ENCODE peak calls at places on chromosome 20, in seven cellular contexts. One of them, this sample, is unnamed.

GRCh38 chr20:38275815-38276550 is 15.4 kb upstream of the KIAA1755 start:
- DNase-seq in psoas muscle: no peak
- DNase-seq in HTR-8/SVneo: no peak
- DNase-seq in activated T-helper 1 cell treated with anti-CD3 and anti-CD28 coated beads, Interleukin-12 subunit alpha, Interleukin-12 subunit beta, Interleukin-2, Interleukin-4 antibody, amounts not matched to agents 30 ng/mL and 10 ng/mL and 1 ng/mL, durations not matched to agents 14 hours and 24 hours and 36 hours: no peak
- DNase-seq in iPS-NIHi11: no peak
- DNase-seq in EL: peak
- DNase-seq in hippocampal formation: no peak
- DNase-seq in this sample: no peak

GRCh38 chr20:46010491-46011405 is 2.0 kb downstream of the MMP9 start:
- DNase-seq in iPS-NIHi11: no peak
- DNase-seq in HTR-8/SVneo: no peak
- DNase-seq in activated T-helper 1 cell treated with anti-CD3 and anti-CD28 coated beads, Interleukin-12 subunit alpha, Interleukin-12 subunit beta, Interleukin-2, Interleukin-4 antibody, amounts not matched to agents 30 ng/mL and 10 ng/mL and 1 ng/mL, durations not matched to agents 14 hours and 24 hours and 36 hours: peak
- DNase-seq in hippocampal formation: no peak
- DNase-seq in EL: no peak
- DNase-seq in psoas muscle: no peak
- DNase-seq in this sample: peak

GRCh38 chr20:36591854-36592641 is 13.5 kb upstream of the RAB5IF start:
- DNase-seq in HTR-8/SVneo: no peak
- DNase-seq in iPS-NIHi11: peak
- DNase-seq in hippocampal formation: no peak
- DNase-seq in activated T-helper 1 cell treated with anti-CD3 and anti-CD28 coated beads, Interleukin-12 subunit alpha, Interleukin-12 subunit beta, Interleukin-2, Interleukin-4 antibody, amounts not matched to agents 30 ng/mL and 10 ng/mL and 1 ng/mL, durations not matched to agents 14 hours and 24 hours and 36 hours: peak
- DNase-seq in EL: peak
- DNase-seq in psoas muscle: no peak
- DNase-seq in this sample: peak

GRCh38 chr20:58205850-58206249 is 22.6 kb downstream of the ANKRD60 start:
- DNase-seq in EL: no peak
- DNase-seq in HTR-8/SVneo: no peak
- DNase-seq in activated T-helper 1 cell treated with anti-CD3 and anti-CD28 coated beads, Interleukin-12 subunit alpha, Interleukin-12 subunit beta, Interleukin-2, Interleukin-4 antibody, amounts not matched to agents 30 ng/mL and 10 ng/mL and 1 ng/mL, durations not matched to agents 14 hours and 24 hours and 36 hours: no peak
- DNase-seq in psoas muscle: no peak
- DNase-seq in iPS-NIHi11: no peak
- DNase-seq in hippocampal formation: no peak
- DNase-seq in this sample: no peak

GRCh38 chr20:34083137-34083536 is 28.9 kb downstream of the EIF2S2 start:
- DNase-seq in HTR-8/SVneo: no peak
- DNase-seq in iPS-NIHi11: peak
- DNase-seq in psoas muscle: peak
- DNase-seq in EL: peak
- DNase-seq in hippocampal formation: no peak
- DNase-seq in activated T-helper 1 cell treated with anti-CD3 and anti-CD28 coated beads, Interleukin-12 subunit alpha, Interleukin-12 subunit beta, Interleukin-2, Interleukin-4 antibody, amounts not matched to agents 30 ng/mL and 10 ng/mL and 1 ng/mL, durations not matched to agents 14 hours and 24 hours and 36 hours: no peak
- DNase-seq in this sample: no peak

GRCh38 chr20:10701607-10702006 is 27.8 kb upstream of the JAG1 start:
- DNase-seq in activated T-helper 1 cell treated with anti-CD3 and anti-CD28 coated beads, Interleukin-12 subunit alpha, Interleukin-12 subunit beta, Interleukin-2, Interleukin-4 antibody, amounts not matched to agents 30 ng/mL and 10 ng/mL and 1 ng/mL, durations not matched to agents 14 hours and 24 hours and 36 hours: no peak
- DNase-seq in EL: no peak
- DNase-seq in psoas muscle: no peak
- DNase-seq in iPS-NIHi11: no peak
- DNase-seq in HTR-8/SVneo: no peak
- DNase-seq in hippocampal formation: no peak
- DNase-seq in this sample: no peak

GRCh38 chr20:31712112-31712553 is 10.5 kb downstream of the BCL2L1 start:
- DNase-seq in activated T-helper 1 cell treated with anti-CD3 and anti-CD28 coated beads, Interleukin-12 subunit alpha, Interleukin-12 subunit beta, Interleukin-2, Interleukin-4 antibody, amounts not matched to agents 30 ng/mL and 10 ng/mL and 1 ng/mL, durations not matched to agents 14 hours and 24 hours and 36 hours: no peak
- DNase-seq in iPS-NIHi11: no peak
- DNase-seq in hippocampal formation: no peak
- DNase-seq in EL: no peak
- DNase-seq in psoas muscle: no peak
- DNase-seq in HTR-8/SVneo: no peak
- DNase-seq in this sample: no peak

GRCh38 chr20:57470212-57470522 is 54.8 kb downstream of the CTCFL start:
- DNase-seq in iPS-NIHi11: no peak
- DNase-seq in psoas muscle: no peak
- DNase-seq in HTR-8/SVneo: no peak
- DNase-seq in EL: no peak
- DNase-seq in hippocampal formation: no peak
- DNase-seq in activated T-helper 1 cell treated with anti-CD3 and anti-CD28 coated beads, Interleukin-12 subunit alpha, Interleukin-12 subunit beta, Interleukin-2, Interleukin-4 antibody, amounts not matched to agents 30 ng/mL and 10 ng/mL and 1 ng/mL, durations not matched to agents 14 hours and 24 hours and 36 hours: no peak
- DNase-seq in this sample: no peak

GRCh38 chr20:35831029-35831428 is 59.2 kb downstream of the PHF20 start:
- DNase-seq in HTR-8/SVneo: no peak
- DNase-seq in activated T-helper 1 cell treated with anti-CD3 and anti-CD28 coated beads, Interleukin-12 subunit alpha, Interleukin-12 subunit beta, Interleukin-2, Interleukin-4 antibody, amounts not matched to agents 30 ng/mL and 10 ng/mL and 1 ng/mL, durations not matched to agents 14 hours and 24 hours and 36 hours: no peak
- DNase-seq in psoas muscle: no peak
- DNase-seq in EL: peak
- DNase-seq in hippocampal formation: no peak
- DNase-seq in iPS-NIHi11: no peak
- DNase-seq in this sample: no peak

GRCh38 chr20:51462566-51463276 is 79.8 kb downstream of the NFATC2 start:
- DNase-seq in EL: peak
- DNase-seq in HTR-8/SVneo: no peak
- DNase-seq in activated T-helper 1 cell treated with anti-CD3 and anti-CD28 coated beads, Interleukin-12 subunit alpha, Interleukin-12 subunit beta, Interleukin-2, Interleukin-4 antibody, amounts not matched to agents 30 ng/mL and 10 ng/mL and 1 ng/mL, durations not matched to agents 14 hours and 24 hours and 36 hours: no peak
- DNase-seq in iPS-NIHi11: no peak
- DNase-seq in psoas muscle: peak
- DNase-seq in hippocampal formation: peak
- DNase-seq in this sample: no peak

GRCh38 chr20:15817351-15817750 is 755.9 kb downstream of the KIF16B start:
- DNase-seq in HTR-8/SVneo: no peak
- DNase-seq in hippocampal formation: no peak
- DNase-seq in psoas muscle: no peak
- DNase-seq in EL: no peak
- DNase-seq in activated T-helper 1 cell treated with anti-CD3 and anti-CD28 coated beads, Interleukin-12 subunit alpha, Interleukin-12 subunit beta, Interleukin-2, Interleukin-4 antibody, amounts not matched to agents 30 ng/mL and 10 ng/mL and 1 ng/mL, durations not matched to agents 14 hours and 24 hours and 36 hours: no peak
- DNase-seq in iPS-NIHi11: no peak
- DNase-seq in this sample: no peak

GRCh38 chr20:5636127-5636520 is 114.1 kb upstream of the SHLD1 start:
- DNase-seq in activated T-helper 1 cell treated with anti-CD3 and anti-CD28 coated beads, Interleukin-12 subunit alpha, Interleukin-12 subunit beta, Interleukin-2, Interleukin-4 antibody, amounts not matched to agents 30 ng/mL and 10 ng/mL and 1 ng/mL, durations not matched to agents 14 hours and 24 hours and 36 hours: no peak
- DNase-seq in hippocampal formation: no peak
- DNase-seq in HTR-8/SVneo: no peak
- DNase-seq in psoas muscle: no peak
- DNase-seq in EL: no peak
- DNase-seq in iPS-NIHi11: no peak
- DNase-seq in this sample: no peak

GRCh38 chr20:19633985-19634384 is 124.1 kb upstream of the RIN2 start:
- DNase-seq in psoas muscle: no peak
- DNase-seq in iPS-NIHi11: no peak
- DNase-seq in EL: peak
- DNase-seq in activated T-helper 1 cell treated with anti-CD3 and anti-CD28 coated beads, Interleukin-12 subunit alpha, Interleukin-12 subunit beta, Interleukin-2, Interleukin-4 antibody, amounts not matched to agents 30 ng/mL and 10 ng/mL and 1 ng/mL, durations not matched to agents 14 hours and 24 hours and 36 hours: no peak
- DNase-seq in HTR-8/SVneo: no peak
- DNase-seq in hippocampal formation: no peak
- DNase-seq in this sample: no peak

GRCh38 chr20:40313730-40314129 is 375.3 kb downstream of the MAFB start:
- DNase-seq in iPS-NIHi11: no peak
- DNase-seq in psoas muscle: no peak
- DNase-seq in hippocampal formation: no peak
- DNase-seq in HTR-8/SVneo: no peak
- DNase-seq in activated T-helper 1 cell treated with anti-CD3 and anti-CD28 coated beads, Interleukin-12 subunit alpha, Interleukin-12 subunit beta, Interleukin-2, Interleukin-4 antibody, amounts not matched to agents 30 ng/mL and 10 ng/mL and 1 ng/mL, durations not matched to agents 14 hours and 24 hours and 36 hours: no peak
- DNase-seq in EL: no peak
- DNase-seq in this sample: no peak

GRCh38 chr20:3663031-3663701 is at the start of gene GFRA4:
- DNase-seq in HTR-8/SVneo: no peak
- DNase-seq in psoas muscle: no peak
- DNase-seq in EL: no peak
- DNase-seq in iPS-NIHi11: peak
- DNase-seq in hippocampal formation: no peak
- DNase-seq in activated T-helper 1 cell treated with anti-CD3 and anti-CD28 coated beads, Interleukin-12 subunit alpha, Interleukin-12 subunit beta, Interleukin-2, Interleukin-4 antibody, amounts not matched to agents 30 ng/mL and 10 ng/mL and 1 ng/mL, durations not matched to agents 14 hours and 24 hours and 36 hours: no peak
- DNase-seq in this sample: no peak

GRCh38 chr20:61682998-61683681 is 382.5 kb downstream of the TAF4 start:
- DNase-seq in iPS-NIHi11: no peak
- DNase-seq in psoas muscle: no peak
- DNase-seq in hippocampal formation: no peak
- DNase-seq in HTR-8/SVneo: no peak
- DNase-seq in activated T-helper 1 cell treated with anti-CD3 and anti-CD28 coated beads, Interleukin-12 subunit alpha, Interleukin-12 subunit beta, Interleukin-2, Interleukin-4 antibody, amounts not matched to agents 30 ng/mL and 10 ng/mL and 1 ng/mL, durations not matched to agents 14 hours and 24 hours and 36 hours: no peak
- DNase-seq in EL: peak
- DNase-seq in this sample: no peak

GRCh38 chr20:58271596-58272460 is 37.7 kb upstream of the RAB22A start:
- DNase-seq in EL: no peak
- DNase-seq in HTR-8/SVneo: no peak
- DNase-seq in psoas muscle: no peak
- DNase-seq in hippocampal formation: no peak
- DNase-seq in iPS-NIHi11: no peak
- DNase-seq in activated T-helper 1 cell treated with anti-CD3 and anti-CD28 coated beads, Interleukin-12 subunit alpha, Interleukin-12 subunit beta, Interleukin-2, Interleukin-4 antibody, amounts not matched to agents 30 ng/mL and 10 ng/mL and 1 ng/mL, durations not matched to agents 14 hours and 24 hours and 36 hours: no peak
- DNase-seq in this sample: no peak

GRCh38 chr20:53547664-53548239 is 45.9 kb downstream of the ZNF217 start:
- DNase-seq in psoas muscle: no peak
- DNase-seq in activated T-helper 1 cell treated with anti-CD3 and anti-CD28 coated beads, Interleukin-12 subunit alpha, Interleukin-12 subunit beta, Interleukin-2, Interleukin-4 antibody, amounts not matched to agents 30 ng/mL and 10 ng/mL and 1 ng/mL, durations not matched to agents 14 hours and 24 hours and 36 hours: peak
- DNase-seq in EL: peak
- DNase-seq in HTR-8/SVneo: peak
- DNase-seq in hippocampal formation: no peak
- DNase-seq in iPS-NIHi11: peak
- DNase-seq in this sample: no peak

GRCh38 chr20:8512003-8512402 is 379.9 kb downstream of the PLCB1 start:
- DNase-seq in hippocampal formation: no peak
- DNase-seq in activated T-helper 1 cell treated with anti-CD3 and anti-CD28 coated beads, Interleukin-12 subunit alpha, Interleukin-12 subunit beta, Interleukin-2, Interleukin-4 antibody, amounts not matched to agents 30 ng/mL and 10 ng/mL and 1 ng/mL, durations not matched to agents 14 hours and 24 hours and 36 hours: no peak
- DNase-seq in EL: no peak
- DNase-seq in HTR-8/SVneo: no peak
- DNase-seq in psoas muscle: no peak
- DNase-seq in iPS-NIHi11: no peak
- DNase-seq in this sample: no peak

GRCh38 chr20:60306516-60306915 is 348.3 kb downstream of the CDH26 start:
- DNase-seq in psoas muscle: no peak
- DNase-seq in EL: no peak
- DNase-seq in hippocampal formation: no peak
- DNase-seq in iPS-NIHi11: no peak
- DNase-seq in HTR-8/SVneo: no peak
- DNase-seq in activated T-helper 1 cell treated with anti-CD3 and anti-CD28 coated beads, Interleukin-12 subunit alpha, Interleukin-12 subunit beta, Interleukin-2, Interleukin-4 antibody, amounts not matched to agents 30 ng/mL and 10 ng/mL and 1 ng/mL, durations not matched to agents 14 hours and 24 hours and 36 hours: no peak
- DNase-seq in this sample: no peak

GRCh38 chr20:53030061-53030460 is 57.9 kb downstream of the TSHZ2 start:
- DNase-seq in iPS-NIHi11: no peak
- DNase-seq in hippocampal formation: no peak
- DNase-seq in psoas muscle: no peak
- DNase-seq in activated T-helper 1 cell treated with anti-CD3 and anti-CD28 coated beads, Interleukin-12 subunit alpha, Interleukin-12 subunit beta, Interleukin-2, Interleukin-4 antibody, amounts not matched to agents 30 ng/mL and 10 ng/mL and 1 ng/mL, durations not matched to agents 14 hours and 24 hours and 36 hours: no peak
- DNase-seq in HTR-8/SVneo: no peak
- DNase-seq in EL: no peak
- DNase-seq in this sample: no peak

GRCh38 chr20:60215786-60216730 is 257.8 kb downstream of the CDH26 start:
- DNase-seq in activated T-helper 1 cell treated with anti-CD3 and anti-CD28 coated beads, Interleukin-12 subunit alpha, Interleukin-12 subunit beta, Interleukin-2, Interleukin-4 antibody, amounts not matched to agents 30 ng/mL and 10 ng/mL and 1 ng/mL, durations not matched to agents 14 hours and 24 hours and 36 hours: no peak
- DNase-seq in HTR-8/SVneo: no peak
- DNase-seq in iPS-NIHi11: no peak
- DNase-seq in EL: no peak
- DNase-seq in hippocampal formation: no peak
- DNase-seq in psoas muscle: no peak
- DNase-seq in this sample: no peak

GRCh38 chr20:57249772-57250171 is 16.7 kb downstream of the BMP7 start:
- DNase-seq in hippocampal formation: no peak
- DNase-seq in HTR-8/SVneo: no peak
- DNase-seq in EL: no peak
- DNase-seq in activated T-helper 1 cell treated with anti-CD3 and anti-CD28 coated beads, Interleukin-12 subunit alpha, Interleukin-12 subunit beta, Interleukin-2, Interleukin-4 antibody, amounts not matched to agents 30 ng/mL and 10 ng/mL and 1 ng/mL, durations not matched to agents 14 hours and 24 hours and 36 hours: no peak
- DNase-seq in psoas muscle: no peak
- DNase-seq in iPS-NIHi11: no peak
- DNase-seq in this sample: no peak

GRCh38 chr20:52118233-52118632 is 73.3 kb downstream of the ZFP64 start:
- DNase-seq in hippocampal formation: no peak
- DNase-seq in HTR-8/SVneo: no peak
- DNase-seq in psoas muscle: no peak
- DNase-seq in iPS-NIHi11: no peak
- DNase-seq in EL: no peak
- DNase-seq in activated T-helper 1 cell treated with anti-CD3 and anti-CD28 coated beads, Interleukin-12 subunit alpha, Interleukin-12 subunit beta, Interleukin-2, Interleukin-4 antibody, amounts not matched to agents 30 ng/mL and 10 ng/mL and 1 ng/mL, durations not matched to agents 14 hours and 24 hours and 36 hours: no peak
- DNase-seq in this sample: no peak

GRCh38 chr20:33229843-33230242 is 6.0 kb upstream of the BPIFA1 start:
- DNase-seq in activated T-helper 1 cell treated with anti-CD3 and anti-CD28 coated beads, Interleukin-12 subunit alpha, Interleukin-12 subunit beta, Interleukin-2, Interleukin-4 antibody, amounts not matched to agents 30 ng/mL and 10 ng/mL and 1 ng/mL, durations not matched to agents 14 hours and 24 hours and 36 hours: no peak
- DNase-seq in HTR-8/SVneo: no peak
- DNase-seq in EL: no peak
- DNase-seq in iPS-NIHi11: no peak
- DNase-seq in hippocampal formation: no peak
- DNase-seq in psoas muscle: no peak
- DNase-seq in this sample: no peak

GRCh38 chr20:37380864-37381579 is 35.1 kb downstream of the SRC start:
- DNase-seq in hippocampal formation: no peak
- DNase-seq in iPS-NIHi11: no peak
- DNase-seq in psoas muscle: no peak
- DNase-seq in HTR-8/SVneo: no peak
- DNase-seq in EL: no peak
- DNase-seq in activated T-helper 1 cell treated with anti-CD3 and anti-CD28 coated beads, Interleukin-12 subunit alpha, Interleukin-12 subunit beta, Interleukin-2, Interleukin-4 antibody, amounts not matched to agents 30 ng/mL and 10 ng/mL and 1 ng/mL, durations not matched to agents 14 hours and 24 hours and 36 hours: no peak
- DNase-seq in this sample: no peak

GRCh38 chr20:58268936-58269619 is 40.4 kb upstream of the RAB22A start:
- DNase-seq in activated T-helper 1 cell treated with anti-CD3 and anti-CD28 coated beads, Interleukin-12 subunit alpha, Interleukin-12 subunit beta, Interleukin-2, Interleukin-4 antibody, amounts not matched to agents 30 ng/mL and 10 ng/mL and 1 ng/mL, durations not matched to agents 14 hours and 24 hours and 36 hours: no peak
- DNase-seq in iPS-NIHi11: no peak
- DNase-seq in hippocampal formation: no peak
- DNase-seq in psoas muscle: no peak
- DNase-seq in HTR-8/SVneo: no peak
- DNase-seq in EL: no peak
- DNase-seq in this sample: no peak

GRCh38 chr20:38321959-38322598 is 18.1 kb downstream of the BPI start:
- DNase-seq in activated T-helper 1 cell treated with anti-CD3 and anti-CD28 coated beads, Interleukin-12 subunit alpha, Interleukin-12 subunit beta, Interleukin-2, Interleukin-4 antibody, amounts not matched to agents 30 ng/mL and 10 ng/mL and 1 ng/mL, durations not matched to agents 14 hours and 24 hours and 36 hours: no peak
- DNase-seq in HTR-8/SVneo: peak
- DNase-seq in hippocampal formation: peak
- DNase-seq in psoas muscle: no peak
- DNase-seq in iPS-NIHi11: peak
- DNase-seq in EL: peak
- DNase-seq in this sample: no peak

GRCh38 chr20:37384683-37385174 is 38.8 kb downstream of the SRC start:
- DNase-seq in EL: peak
- DNase-seq in activated T-helper 1 cell treated with anti-CD3 and anti-CD28 coated beads, Interleukin-12 subunit alpha, Interleukin-12 subunit beta, Interleukin-2, Interleukin-4 antibody, amounts not matched to agents 30 ng/mL and 10 ng/mL and 1 ng/mL, durations not matched to agents 14 hours and 24 hours and 36 hours: peak
- DNase-seq in hippocampal formation: peak
- DNase-seq in psoas muscle: peak
- DNase-seq in iPS-NIHi11: peak
- DNase-seq in HTR-8/SVneo: peak
- DNase-seq in this sample: peak

GRCh38 chr20:41364236-41364855 is 2.3 kb downstream of the EMILIN3 start:
- DNase-seq in EL: no peak
- DNase-seq in iPS-NIHi11: no peak
- DNase-seq in activated T-helper 1 cell treated with anti-CD3 and anti-CD28 coated beads, Interleukin-12 subunit alpha, Interleukin-12 subunit beta, Interleukin-2, Interleukin-4 antibody, amounts not matched to agents 30 ng/mL and 10 ng/mL and 1 ng/mL, durations not matched to agents 14 hours and 24 hours and 36 hours: no peak
- DNase-seq in hippocampal formation: no peak
- DNase-seq in HTR-8/SVneo: no peak
- DNase-seq in psoas muscle: no peak
- DNase-seq in this sample: no peak

This sample was measured in T-helper 17 cell.